ENCODE peak calls at places on chromosome 4, in six cellular contexts. N is fibroblast of lung, D is esophagus squamous epithelium, E is pancreas, P is IMR-90, B is breast epithelium. Q is an unnamed sample.

GRCh38 chr4:11904991-11905760 is 476.5 kb upstream of the HS3ST1 start:
- DNase-seq in N (no peak), P (no peak), E (no peak), B (no peak), D (no peak), Q (no peak)

GRCh38 chr4:144615182-144615581 is 30.8 kb upstream of the HHIP start:
- DNase-seq in D (no peak), P (peak; percentile 60), E (no peak), B (no peak), N (peak; percentile 56), Q (no peak)

GRCh38 chr4:55507612-55508011 is 39.1 kb downstream of the CLOCK start:
- DNase-seq in E (no peak), P (no peak), B (no peak), N (no peak), D (no peak), Q (no peak)

GRCh38 chr4:127069675-127070074 is 563.1 kb upstream of the INTU start:
- DNase-seq in P (peak; percentile 32), N (no peak), D (no peak), B (no peak), E (no peak), Q (no peak)

GRCh38 chr4:166527500-166527899 is 654.5 kb downstream of the TLL1 start:
- DNase-seq in N (peak; percentile 77), B (no peak), E (no peak), P (no peak), D (no peak), Q (peak; percentile 90)

GRCh38 chr4:174835536-174835935 is 6.5 kb upstream of the GLRA3 start:
- DNase-seq in D (no peak), P (no peak), E (no peak), N (no peak), B (no peak), Q (no peak)

GRCh38 chr4:34932591-34932990 is 1311.7 kb downstream of the ARAP2 start:
- DNase-seq in P (no peak), B (no peak), D (no peak), N (no peak), E (no peak), Q (no peak)

GRCh38 chr4:82648356-82648755 is 86.6 kb upstream of the TMEM150C start:
- DNase-seq in B (no peak), E (no peak), D (no peak), N (peak; percentile 49), P (peak; percentile 37), Q (no peak)

GRCh38 chr4:94486372-94486801 is 34.6 kb downstream of the PDLIM5 start:
- DNase-seq in P (peak; percentile 20), B (no peak), N (peak; percentile 81), D (no peak), E (no peak), Q (peak; percentile 32)

GRCh38 chr4:94489075-94489474 is 37.3 kb downstream of the PDLIM5 start:
- DNase-seq in D (no peak), N (no peak), P (no peak), B (no peak), E (no peak), Q (no peak)

GRCh38 chr4:94490437-94490836 is 38.7 kb downstream of the PDLIM5 start:
- DNase-seq in D (no peak), B (no peak), N (no peak), P (no peak), E (no peak), Q (no peak)

GRCh38 chr4:94488667-94489066 is 36.9 kb downstream of the PDLIM5 start:
- DNase-seq in E (no peak), D (no peak), B (no peak), N (peak; percentile 86), P (peak; percentile 87), Q (peak; percentile 18)

DNA sequence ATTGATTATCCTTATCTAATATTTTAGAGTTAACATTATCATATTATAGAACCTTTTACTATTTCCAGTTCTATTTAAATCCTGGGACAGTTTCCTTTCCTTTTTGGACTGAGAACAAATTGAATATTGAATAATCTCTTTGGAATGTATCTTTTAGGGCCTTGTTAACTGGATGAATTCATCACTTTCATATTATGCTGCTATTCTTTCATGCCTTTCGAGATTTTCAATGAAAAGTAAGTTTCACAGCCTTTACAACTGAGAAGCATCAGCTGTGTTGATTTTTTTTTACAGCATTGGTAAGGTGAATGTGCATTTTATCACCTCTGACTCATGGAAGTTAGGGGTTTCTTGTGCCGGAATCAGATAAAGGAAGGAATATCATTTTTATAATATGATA is 39.6 kb downstream of the PDLIM5 start:
- DNase-seq in D (no peak), B (no peak), E (no peak), N (peak; percentile 79), P (peak; percentile 52), Q (peak; percentile 16)
- H3K4me3 ChIP-seq in D (no peak overlapping the region), B (no peak overlapping the region), E (no peak overlapping the region), N (no peak overlapping the region), P (no peak overlapping the region), Q (no peak overlapping the region)

GRCh38 chr4:95528388-95528787 is 20.4 kb downstream of the UNC5C start:
- DNase-seq in B (no peak), E (no peak), D (no peak), N (no peak), P (no peak), Q (no peak)
- H3K4me3 ChIP-seq in B (no peak overlapping the region), E (no peak overlapping the region), D (no peak overlapping the region), N (no peak overlapping the region), P (no peak overlapping the region), Q (no peak overlapping the region)

DNA sequence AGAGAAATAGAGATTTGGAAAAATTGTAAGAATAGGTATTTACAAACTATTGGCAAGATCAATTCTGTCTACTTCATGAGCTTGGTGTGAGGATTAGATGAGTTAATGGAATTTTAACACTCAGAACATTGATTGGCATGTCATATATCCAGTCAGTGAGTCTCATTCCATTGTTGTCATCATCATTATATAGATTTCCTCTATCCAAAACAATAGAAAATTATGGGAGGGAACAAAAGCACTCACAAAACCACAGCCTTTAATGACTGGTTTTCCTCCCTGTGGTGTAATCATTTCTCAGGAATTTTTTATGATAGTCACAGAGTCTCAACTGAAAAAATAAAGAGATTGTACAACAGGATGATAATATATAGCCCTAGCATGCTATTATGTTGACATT is 21.1 kb downstream of the KLHL5 start:
- DNase-seq in N (peak; percentile 74), B (no peak), E (no peak), P (peak; percentile 34), D (no peak), Q (peak; percentile 50)
- H3K4me3 ChIP-seq in N (no peak overlapping the region), B (no peak overlapping the region), E (no peak overlapping the region), P (no peak overlapping the region), D (no peak overlapping the region), Q (no peak overlapping the region)

DNA sequence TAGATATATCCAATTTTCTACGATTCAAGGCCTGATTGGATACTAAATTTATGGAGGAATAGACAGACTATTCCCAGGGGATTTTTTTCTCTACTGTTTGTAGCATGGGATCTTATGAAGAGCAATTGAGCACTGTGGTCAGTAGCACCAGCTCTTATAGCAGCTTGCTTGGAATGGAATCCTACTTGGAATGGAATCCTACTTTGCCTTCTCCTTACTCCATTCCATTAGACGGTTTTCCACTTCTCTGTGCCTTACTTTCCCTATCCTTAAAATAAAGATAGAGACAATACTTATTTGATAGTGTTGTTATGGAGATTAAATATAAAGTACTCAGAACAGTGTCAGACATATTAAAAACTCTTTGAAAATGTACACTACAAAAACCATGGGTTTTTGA is 133.5 kb downstream of the BTC start:
- DNase-seq in D (no peak), B (no peak), P (no peak), E (no peak), N (no peak), Q (no peak)
- H3K4me3 ChIP-seq in D (no peak overlapping the region), B (no peak overlapping the region), P (no peak overlapping the region), E (no peak overlapping the region), N (no peak overlapping the region), Q (no peak overlapping the region)

DNA sequence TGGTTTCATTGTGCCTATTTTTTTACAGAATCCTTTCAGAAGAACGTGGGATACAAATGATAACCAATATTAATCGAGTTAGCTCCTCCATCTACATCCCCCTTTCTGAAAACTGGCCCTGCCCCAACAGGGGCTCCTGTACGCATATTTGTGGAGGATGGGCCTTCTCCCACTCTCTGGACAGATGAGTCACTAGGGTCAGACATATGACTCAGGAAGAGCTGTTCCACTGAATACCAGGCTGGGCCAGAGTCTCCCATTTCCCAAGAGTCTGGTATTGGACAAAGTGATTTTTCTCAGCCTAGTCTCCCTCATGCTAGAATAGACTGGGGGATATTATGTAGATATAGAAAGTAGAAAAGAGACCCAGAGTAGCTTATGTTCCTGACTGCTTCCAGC is 142.4 kb downstream of the TSPAN5 start:
- DNase-seq in N (peak; percentile 95), D (no peak), B (no peak), P (peak; percentile 90), E (no peak), Q (no peak)
- H3K4me3 ChIP-seq in N (no peak overlapping the region), D (no peak overlapping the region), B (no peak overlapping the region), P (no peak overlapping the region), E (no peak overlapping the region), Q (no peak overlapping the region)

GRCh38 chr4:65671402-65671801 is 1.1 kb upstream of the EPHA5 start:
- DNase-seq in D (no peak), E (no peak), P (no peak), B (no peak), N (no peak), Q (no peak)

GRCh38 chr4:65668201-65669007 is 1.9 kb downstream of the EPHA5 start:
- DNase-seq in D (no peak), E (peak; percentile 58), N (peak; percentile 71), P (no peak), B (no peak), Q (peak; percentile 24)

GRCh38 chr4:65669008-65669971 is 999 bp downstream of the EPHA5 start:
- DNase-seq in B (no peak), N (peak; percentile 59), D (no peak), E (peak; percentile 59), P (no peak), Q (peak; percentile 49)

GRCh38 chr4:65670331-65671031 is at the start of gene EPHA5:
- DNase-seq in P (peak; percentile 41), E (peak; percentile 78), D (no peak), B (no peak), N (peak; percentile 98), Q (peak; percentile 90)

GRCh38 chr4:65669981-65670330 is 333 bp downstream of the EPHA5 start:
- DNase-seq in B (no peak), P (no peak), E (no peak), D (no peak), N (no peak), Q (no peak)
- H3K4me3 ChIP-seq in B (peak overlapping the region; percentile 43), P (peak overlapping the region; percentile 29), E (no peak overlapping the region), D (peak overlapping the region; percentile 63), N (peak overlapping the region; percentile 26), Q (peak overlapping the region; percentile 85)

GRCh38 chr4:185931375-185931774 is 119.4 kb upstream of the SORBS2 start:
- DNase-seq in N (no peak), P (no peak), B (no peak), E (no peak), D (no peak), Q (no peak)

GRCh38 chr4:185932491-185932890 is 120.5 kb upstream of the SORBS2 start:
- DNase-seq in P (no peak), D (no peak), E (no peak), B (no peak), N (peak; percentile 61), Q (peak; percentile 65)

GRCh38 chr4:185931986-185932385 is 120.0 kb upstream of the SORBS2 start:
- DNase-seq in D (no peak), N (no peak), B (no peak), P (no peak), E (no peak), Q (no peak)

GRCh38 chr4:185936650-185937376 is 124.8 kb upstream of the SORBS2 start:
- DNase-seq in P (no peak), N (no peak), D (no peak), B (no peak), E (no peak), Q (no peak)

GRCh38 chr4:185933078-185933581 is 121.1 kb upstream of the SORBS2 start:
- DNase-seq in E (no peak), B (no peak), N (peak; percentile 87), P (peak; percentile 10), D (no peak), Q (peak; percentile 37)
- H3K4me3 ChIP-seq in E (no peak overlapping the region), B (no peak overlapping the region), N (no peak overlapping the region), P (no peak overlapping the region), D (no peak overlapping the region), Q (no peak overlapping the region)

GRCh38 chr4:47011189-47011518 is 17.8 kb upstream of the GABRA4 start:
- DNase-seq in E (no peak), N (no peak), B (no peak), D (no peak), P (no peak), Q (no peak)
- H3K4me3 ChIP-seq in E (no peak overlapping the region), N (no peak overlapping the region), B (no peak overlapping the region), D (peak overlapping the region; percentile 15), P (no peak overlapping the region), Q (no peak overlapping the region)